ENCODE peak calls at places on chromosomes 6 and 20, in six cellular contexts. V is cardiac muscle cell, B is NCI-H748 treated with DMSO at 0.1 percent for 48 hours, L is NCI-H1105, G is T-helper 9 cell, O is colonic mucosa. K is an unnamed sample.

GRCh38 chr6:130973521-130974277 is 89.3 kb downstream of the EPB41L2 start:
- DNase-seq in V (no peak), B (no peak), L (no peak), G (no peak), O (no peak), K (no peak)

GRCh38 chr6:105769987-105770386 is 316.1 kb upstream of the PRDM1 start:
- DNase-seq in V (no peak), B (no peak), L (no peak), G (no peak), O (no peak), K (no peak)

GRCh38 chr6:131362070-131362469 is 211.0 kb upstream of the ARG1 start:
- DNase-seq in V (no peak), B (no peak), L (no peak), G (no peak), O (no peak), K (no peak)

GRCh38 chr20:701401-702129 is 26.0 kb upstream of the SCRT2 start:
- DNase-seq in V (no peak), B (no peak), L (no peak), G (no peak), O (no peak), K (peak)

GRCh38 chr6:157635388-157636244 is 187.4 kb upstream of the SNX9 start:
- DNase-seq in V (peak), B (no peak), L (no peak), G (no peak), O (no peak), K (no peak)

GRCh38 chr6:45148278-45148677 is 179.9 kb upstream of the RUNX2 start:
- DNase-seq in V (peak), B (no peak), L (no peak), G (no peak), O (no peak), K (no peak)

GRCh38 chr6:34457747-34458462 is 8.0 kb upstream of the PACSIN1 start:
- DNase-seq in V (no peak), B (no peak), L (no peak), G (no peak), O (no peak), K (no peak)

GRCh38 chr6:153215242-153215641 is 84.2 kb upstream of the RGS17 start:
- DNase-seq in V (peak), B (no peak), L (no peak), G (no peak), O (no peak), K (no peak)

GRCh38 chr6:51814418-51814817 is 273.0 kb downstream of the PKHD1 start:
- DNase-seq in V (no peak), B (no peak), L (peak), G (no peak), O (no peak), K (no peak)

GRCh38 chr6:152244998-152245630 is 392.0 kb downstream of the SYNE1 start:
- DNase-seq in V (no peak), B (no peak), L (no peak), G (no peak), O (no peak), K (no peak)

GRCh38 chr20:46350201-46350985 is 42.1 kb upstream of the CDH22 start:
- DNase-seq in V (peak), B (no peak), L (no peak), G (no peak), O (no peak), K (no peak)

GRCh38 chr6:132461958-132462357 is 51.0 kb downstream of the STX7 start:
- DNase-seq in V (no peak), B (no peak), L (no peak), G (no peak), O (no peak), K (no peak)

GRCh38 chr6:163137036-163137435 is 277.5 kb upstream of the QKI start:
- DNase-seq in V (no peak), B (no peak), L (no peak), G (no peak), O (no peak), K (no peak)

GRCh38 chr20:35641743-35642142 is 23.0 kb downstream of the CPNE1 start:
- DNase-seq in V (no peak), B (no peak), L (no peak), G (no peak), O (no peak), K (no peak)

GRCh38 chr6:33641602-33642001 is 20.5 kb downstream of the ITPR3 start:
- DNase-seq in V (no peak), B (no peak), L (no peak), G (no peak), O (no peak), K (no peak)

GRCh38 chr6:39073471-39074355 is 25.1 kb downstream of the GLP1R start:
- DNase-seq in V (no peak), B (no peak), L (no peak), G (no peak), O (no peak), K (no peak)

GRCh38 chr6:37566209-37566859 is 66.6 kb upstream of the CCDC167 start:
- DNase-seq in V (peak), B (peak), L (peak), G (peak), O (peak), K (peak)

GRCh38 chr20:2373098-2373497 is 7.6 kb upstream of the TGM6 start:
- DNase-seq in V (no peak), B (no peak), L (no peak), G (no peak), O (no peak), K (no peak)

GRCh38 chr6:17334265-17334664 is 53.1 kb downstream of the RBM24 start:
- DNase-seq in V (peak), B (no peak), L (no peak), G (no peak), O (no peak), K (no peak)

GRCh38 chr6:15586528-15586927 is 76.3 kb downstream of the DTNBP1 start:
- DNase-seq in V (no peak), B (no peak), L (no peak), G (no peak), O (no peak), K (no peak)

GRCh38 chr6:31844507-31844906 is 17.0 kb downstream of the HSPA1B start:
- DNase-seq in V (no peak), B (no peak), L (no peak), G (no peak), O (no peak), K (no peak)